ENCODE peak calls at places on chromosomes 5 and 9, in four cellular contexts. One of them, this sample, is unnamed.

GRCh38 chr5:16492398-16493175 is 27.0 kb upstream of the ZNF622 start:
- DNase-seq in IMR-90: peak
- DNase-seq in mesenchymal stem cell: peak
- DNase-seq in neuronal stem cell: no peak
- DNase-seq in this sample: peak

GRCh38 chr9:1200847-1201251 is 150.7 kb downstream of the DMRT2 start:
- DNase-seq in neuronal stem cell: no peak
- DNase-seq in mesenchymal stem cell: no peak
- DNase-seq in IMR-90: no peak
- DNase-seq in this sample: no peak

GRCh38 chr9:79929285-79929684 is 357.5 kb downstream of the TLE4 start:
- DNase-seq in IMR-90: no peak
- DNase-seq in neuronal stem cell: no peak
- DNase-seq in mesenchymal stem cell: no peak
- DNase-seq in this sample: no peak

GRCh38 chr5:80071510-80072021 is 36.4 kb downstream of the THBS4 start:
- DNase-seq in mesenchymal stem cell: no peak
- DNase-seq in neuronal stem cell: no peak
- DNase-seq in IMR-90: no peak
- DNase-seq in this sample: no peak

GRCh38 chr9:73081979-73082657 is 69.5 kb upstream of the ANXA1 start:
- DNase-seq in IMR-90: peak
- DNase-seq in mesenchymal stem cell: peak
- DNase-seq in neuronal stem cell: peak
- DNase-seq in this sample: peak

GRCh38 chr9:97747201-97747965 is 50.2 kb upstream of the XPA start:
- DNase-seq in IMR-90: no peak
- DNase-seq in neuronal stem cell: peak
- DNase-seq in mesenchymal stem cell: no peak
- DNase-seq in this sample: peak

GRCh38 chr9:16883586-16883985 is 13.1 kb upstream of the BNC2 start:
- DNase-seq in neuronal stem cell: no peak
- DNase-seq in mesenchymal stem cell: no peak
- DNase-seq in IMR-90: peak
- DNase-seq in this sample: no peak

GRCh38 chr9:87550253-87550954 is 52.7 kb downstream of the DAPK1 start:
- DNase-seq in IMR-90: no peak
- DNase-seq in mesenchymal stem cell: no peak
- DNase-seq in neuronal stem cell: no peak
- DNase-seq in this sample: no peak

GRCh38 chr5:1511651-1512540 is 11.9 kb downstream of the LPCAT1 start:
- DNase-seq in mesenchymal stem cell: peak
- DNase-seq in IMR-90: peak
- DNase-seq in neuronal stem cell: no peak
- DNase-seq in this sample: no peak

GRCh38 chr5:132684922-132685720 is 11.3 kb downstream of the IL4 start:
- DNase-seq in IMR-90: no peak
- DNase-seq in mesenchymal stem cell: no peak
- DNase-seq in neuronal stem cell: no peak
- DNase-seq in this sample: no peak

GRCh38 chr9:120935383-120935857 is 8.8 kb upstream of the TRAF1 start:
- DNase-seq in neuronal stem cell: no peak
- DNase-seq in mesenchymal stem cell: peak
- DNase-seq in IMR-90: peak
- DNase-seq in this sample: peak

GRCh38 chr5:133690746-133691145 is 78.4 kb upstream of the FSTL4 start:
- DNase-seq in mesenchymal stem cell: no peak
- DNase-seq in IMR-90: no peak
- DNase-seq in neuronal stem cell: no peak
- DNase-seq in this sample: no peak

GRCh38 chr5:38445374-38446028 is 110.9 kb downstream of the LIFR start:
- DNase-seq in IMR-90: no peak
- DNase-seq in neuronal stem cell: no peak
- DNase-seq in mesenchymal stem cell: no peak
- DNase-seq in this sample: no peak

GRCh38 chr5:133662578-133662977 is 50.2 kb upstream of the FSTL4 start:
- DNase-seq in IMR-90: no peak
- DNase-seq in neuronal stem cell: no peak
- DNase-seq in mesenchymal stem cell: no peak
- DNase-seq in this sample: no peak

GRCh38 chr9:8572209-8572608 is 772.6 kb upstream of the DMAC1 start:
- DNase-seq in IMR-90: no peak
- DNase-seq in neuronal stem cell: no peak
- DNase-seq in mesenchymal stem cell: no peak
- DNase-seq in this sample: no peak

GRCh38 chr5:94031631-94032030 is 290.2 kb upstream of the POU5F2 start:
- DNase-seq in mesenchymal stem cell: no peak
- DNase-seq in neuronal stem cell: no peak
- DNase-seq in IMR-90: peak
- DNase-seq in this sample: no peak

GRCh38 chr9:75855509-75855908 is 35.0 kb upstream of the PCSK5 start:
- DNase-seq in mesenchymal stem cell: peak
- DNase-seq in neuronal stem cell: no peak
- DNase-seq in IMR-90: peak
- DNase-seq in this sample: peak

GRCh38 chr5:96902876-96903275 is 26.6 kb downstream of the ERAP2 start:
- DNase-seq in mesenchymal stem cell: no peak
- DNase-seq in neuronal stem cell: no peak
- DNase-seq in IMR-90: no peak
- DNase-seq in this sample: peak

GRCh38 chr9:123081824-123082223 is 48.4 kb downstream of the GPR21 start:
- DNase-seq in mesenchymal stem cell: peak
- DNase-seq in IMR-90: peak
- DNase-seq in neuronal stem cell: peak
- DNase-seq in this sample: peak

GRCh38 chr5:136084698-136085097 is 47.9 kb upstream of the SMAD5 start:
- DNase-seq in neuronal stem cell: no peak
- DNase-seq in mesenchymal stem cell: no peak
- DNase-seq in IMR-90: no peak
- DNase-seq in this sample: no peak

GRCh38 chr5:126777257-126777973 is 479 bp downstream of the LMNB1 start:
- DNase-seq in mesenchymal stem cell: peak
- DNase-seq in neuronal stem cell: peak
- DNase-seq in IMR-90: peak
- DNase-seq in this sample: peak

GRCh38 chr9:38287420-38287985 is 105.0 kb upstream of the ALDH1B1 start:
- DNase-seq in IMR-90: no peak
- DNase-seq in mesenchymal stem cell: no peak
- DNase-seq in neuronal stem cell: no peak
- DNase-seq in this sample: no peak

GRCh38 chr5:102314328-102314727 is 18.2 kb upstream of the SLCO4C1 start:
- DNase-seq in neuronal stem cell: no peak
- DNase-seq in mesenchymal stem cell: no peak
- DNase-seq in IMR-90: no peak
- DNase-seq in this sample: no peak

GRCh38 chr5:5179597-5179996 is 39.5 kb downstream of the ADAMTS16 start:
- DNase-seq in IMR-90: no peak
- DNase-seq in neuronal stem cell: no peak
- DNase-seq in mesenchymal stem cell: no peak
- DNase-seq in this sample: no peak

GRCh38 chr5:58722160-58722559 is 139.3 kb downstream of the RAB3C start:
- DNase-seq in IMR-90: no peak
- DNase-seq in mesenchymal stem cell: no peak
- DNase-seq in neuronal stem cell: no peak
- DNase-seq in this sample: no peak

GRCh38 chr9:89996106-89996505 is 391.3 kb downstream of the GADD45G start:
- DNase-seq in mesenchymal stem cell: no peak
- DNase-seq in neuronal stem cell: no peak
- DNase-seq in IMR-90: no peak
- DNase-seq in this sample: no peak

GRCh38 chr5:119255571-119256356 is 100.1 kb upstream of the TNFAIP8 start:
- DNase-seq in neuronal stem cell: no peak
- DNase-seq in IMR-90: peak
- DNase-seq in mesenchymal stem cell: no peak
- DNase-seq in this sample: peak

GRCh38 chr9:83429229-83429628 is 109.0 kb downstream of the FRMD3 start:
- DNase-seq in neuronal stem cell: no peak
- DNase-seq in mesenchymal stem cell: no peak
- DNase-seq in IMR-90: no peak
- DNase-seq in this sample: no peak

GRCh38 chr9:107281164-107281563 is 1.9 kb upstream of the RAD23B start:
- DNase-seq in neuronal stem cell: no peak
- DNase-seq in IMR-90: no peak
- DNase-seq in mesenchymal stem cell: no peak
- DNase-seq in this sample: no peak

GRCh38 chr9:107283621-107284616 is 840 bp downstream of the RAD23B start:
- DNase-seq in mesenchymal stem cell: peak
- DNase-seq in IMR-90: peak
- DNase-seq in neuronal stem cell: peak
- DNase-seq in this sample: peak

GRCh38 chr9:107282268-107282667 is 811 bp upstream of the RAD23B start:
- DNase-seq in neuronal stem cell: no peak
- DNase-seq in IMR-90: no peak
- DNase-seq in mesenchymal stem cell: no peak
- DNase-seq in this sample: no peak

GRCh38 chr9:107284636-107285035 is 1.6 kb downstream of the RAD23B start:
- DNase-seq in neuronal stem cell: no peak
- DNase-seq in IMR-90: no peak
- DNase-seq in mesenchymal stem cell: no peak
- DNase-seq in this sample: no peak

GRCh38 chr9:107282759-107283620 is at the start of gene RAD23B:
- DNase-seq in IMR-90: peak
- DNase-seq in mesenchymal stem cell: peak
- DNase-seq in neuronal stem cell: peak
- DNase-seq in this sample: peak
- H2BK120ac ChIP-seq in IMR-90: peak
- H2BK120ac ChIP-seq in mesenchymal stem cell: peak
- H2BK120ac ChIP-seq in neuronal stem cell: peak
- H2BK120ac ChIP-seq in this sample: peak

DNA sequence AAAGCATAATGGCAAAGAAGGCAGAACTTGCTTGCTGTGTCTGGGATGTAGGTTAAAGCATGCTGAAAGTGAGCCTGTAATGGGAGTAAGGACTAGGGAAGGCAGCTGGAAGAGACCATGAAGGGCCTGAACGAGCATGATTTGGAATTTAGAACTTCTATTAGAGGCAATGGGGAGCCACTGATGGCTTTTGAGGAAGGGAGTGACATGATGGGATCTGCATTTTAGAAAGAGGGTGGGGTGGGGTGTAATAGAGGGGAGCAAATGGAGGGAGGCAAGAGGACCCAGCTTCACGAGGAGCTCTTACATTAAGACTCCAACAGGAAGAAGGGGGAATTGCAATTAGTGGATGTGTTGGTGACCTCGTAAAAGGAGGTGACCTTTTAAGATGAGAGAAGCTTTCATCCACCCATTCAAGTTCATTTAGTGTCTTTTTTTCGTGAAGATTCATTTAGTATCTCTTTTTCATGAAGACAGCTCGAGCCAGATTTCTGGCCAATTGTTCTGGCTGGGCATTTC is 13.6 kb upstream of the GABRP start:
- DNase-seq in neuronal stem cell: no peak
- DNase-seq in IMR-90: no peak
- DNase-seq in mesenchymal stem cell: no peak
- DNase-seq in this sample: no peak
- H2BK120ac ChIP-seq in neuronal stem cell: no peak
- H2BK120ac ChIP-seq in IMR-90: no peak
- H2BK120ac ChIP-seq in mesenchymal stem cell: no peak
- H2BK120ac ChIP-seq in this sample: no peak

GRCh38 chr9:136141716-136142415 is 23.2 kb upstream of the TMEM250 start:
- DNase-seq in IMR-90: no peak
- DNase-seq in mesenchymal stem cell: no peak
- DNase-seq in neuronal stem cell: no peak
- DNase-seq in this sample: no peak
- H2BK120ac ChIP-seq in IMR-90: no peak
- H2BK120ac ChIP-seq in mesenchymal stem cell: no peak
- H2BK120ac ChIP-seq in neuronal stem cell: no peak
- H2BK120ac ChIP-seq in this sample: no peak

DNA sequence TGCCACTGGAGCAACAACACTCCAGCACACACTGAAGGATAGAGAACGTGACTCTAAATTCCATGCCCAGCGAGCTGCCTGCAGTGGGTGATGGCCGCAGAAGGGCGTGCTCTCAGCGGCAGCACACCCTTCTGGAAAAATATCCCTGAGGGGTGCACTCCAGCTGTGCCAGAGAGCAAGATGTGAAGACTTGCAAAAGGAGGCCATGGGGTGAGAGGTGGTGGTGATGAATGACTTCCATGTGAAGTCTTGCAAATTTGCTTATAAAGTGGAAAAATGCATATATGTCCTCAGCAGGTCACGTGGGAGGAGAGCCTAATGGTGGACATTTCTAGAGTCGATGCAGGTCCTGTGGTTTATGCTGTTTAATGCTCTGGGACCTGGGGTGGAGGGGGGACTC is 39.8 kb upstream of the COL5A1 start:
- DNase-seq in neuronal stem cell: no peak
- DNase-seq in IMR-90: peak
- DNase-seq in mesenchymal stem cell: peak
- DNase-seq in this sample: no peak
- H2BK120ac ChIP-seq in neuronal stem cell: no peak
- H2BK120ac ChIP-seq in IMR-90: peak
- H2BK120ac ChIP-seq in mesenchymal stem cell: peak
- H2BK120ac ChIP-seq in this sample: peak

DNA sequence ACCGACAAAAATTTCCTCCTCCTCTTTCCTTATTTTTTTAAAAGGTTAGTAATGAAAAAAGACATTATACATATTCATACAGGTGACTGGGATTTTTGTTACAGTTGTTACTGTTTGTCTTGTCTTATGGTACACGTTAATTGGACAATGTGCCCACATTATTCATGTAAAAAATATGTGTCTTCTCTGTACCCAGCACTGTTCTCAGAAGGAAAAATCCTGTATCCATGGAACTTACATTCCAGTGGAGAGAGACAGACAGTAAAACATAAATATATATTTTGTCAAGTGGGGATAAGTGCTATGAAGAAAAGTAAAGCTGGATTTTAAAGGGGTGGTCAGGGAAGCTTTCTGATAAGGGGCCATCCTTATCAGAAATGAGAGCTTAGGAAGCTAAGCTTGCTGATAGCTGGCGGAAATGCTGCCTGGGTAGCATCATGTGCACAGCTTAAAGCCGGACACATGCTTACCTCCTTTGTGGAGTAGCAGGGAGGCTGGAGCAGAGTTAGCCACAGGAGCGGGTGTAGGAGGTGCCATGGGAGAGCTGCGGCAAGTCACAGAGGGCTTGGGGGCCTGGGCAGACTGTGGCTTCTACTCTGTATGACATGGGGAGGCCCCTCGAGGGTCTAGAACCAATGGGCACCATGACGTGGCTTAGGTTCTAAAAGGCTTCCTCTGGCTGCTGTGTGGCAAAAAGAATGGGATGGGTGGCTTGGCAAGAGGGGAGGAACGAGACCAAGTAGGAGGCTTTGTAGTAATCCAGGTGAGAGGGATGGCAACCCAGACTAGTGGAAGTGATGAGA is 141.7 kb downstream of the FGF1 start:
- DNase-seq in neuronal stem cell: no peak
- DNase-seq in mesenchymal stem cell: peak
- DNase-seq in IMR-90: peak
- DNase-seq in this sample: no peak
- H2BK120ac ChIP-seq in neuronal stem cell: no peak
- H2BK120ac ChIP-seq in mesenchymal stem cell: peak
- H2BK120ac ChIP-seq in IMR-90: peak
- H2BK120ac ChIP-seq in this sample: no peak